ENCODE peak calls at places on chromosomes 1 and 21, in four cellular contexts. U is K562, H is GM12878, F is GM12891. T is an unnamed sample.

GRCh38 chr1:221602866-221603265 is 139.0 kb downstream of the DUSP10 start:
- DNase-seq in U (no peak), H (no peak), F (no peak), T (no peak)

GRCh38 chr1:61083014-61083798 is 845 bp downstream of the NFIA start:
- DNase-seq in H (no peak), U (peak; percentile 48), F (no peak), T (no peak)

GRCh38 chr1:23050201-23050600 is 30.9 kb downstream of the KDM1A start:
- DNase-seq in U (peak; percentile 15), H (no peak), F (no peak), T (no peak)

GRCh38 chr1:117702654-117703053 is 96.8 kb downstream of the TENT5C start:
- DNase-seq in H (no peak), F (no peak), U (no peak), T (no peak)

GRCh38 chr1:74395492-74395891 is 116.9 kb downstream of the LRRC53 start:
- DNase-seq in F (no peak), U (no peak), H (no peak), T (no peak)

GRCh38 chr1:224850446-224850845 is 79.0 kb upstream of the DNAH14 start:
- DNase-seq in F (no peak), H (no peak), U (no peak), T (no peak)

GRCh38 chr1:16351449-16351993 is 759 bp downstream of the FBXO42 start:
- DNase-seq in F (no peak), U (peak; percentile 61), H (no peak), T (no peak)

GRCh38 chr1:173148971-173149370 is 58.2 kb downstream of the TNFSF4 start:
- DNase-seq in F (no peak), H (no peak), U (no peak), T (no peak)

GRCh38 chr1:220877348-220878095 is 1.7 kb upstream of the HLX start:
- DNase-seq in U (no peak), H (no peak), F (no peak), T (peak; percentile 70)

GRCh38 chr1:226980565-226981385 is 40.7 kb downstream of the COQ8A start:
- DNase-seq in U (no peak), F (no peak), H (no peak), T (no peak)

GRCh38 chr1:229027622-229028182 is 243.2 kb upstream of the RAB4A start:
- DNase-seq in H (no peak), U (no peak), F (no peak), T (peak; percentile 96)
- TF ChIP-seq SPI1 in H (no peak), U (no peak), F (no peak), T (peak; percentile 54)

DNA sequence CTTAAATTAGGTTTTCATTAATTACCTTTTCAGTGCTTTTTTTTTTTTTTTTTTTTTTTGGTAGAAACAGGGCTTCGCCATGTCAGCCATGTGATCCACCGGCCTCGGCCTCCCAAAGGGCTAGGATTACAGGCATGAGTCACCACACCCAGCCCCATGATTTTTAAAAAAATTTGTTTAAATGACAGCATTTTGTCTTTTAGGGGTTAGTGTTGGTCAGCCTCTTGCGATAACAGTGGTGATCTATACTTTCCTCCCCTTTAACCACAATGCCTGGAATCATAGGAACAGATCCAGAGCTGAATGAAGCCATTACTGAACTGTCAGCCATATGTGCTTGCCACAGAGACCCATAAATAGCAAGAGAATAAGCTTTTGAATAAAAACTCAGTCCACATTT is 73.9 kb downstream of the CACHD1 start:
- DNase-seq in H (no peak), U (no peak), F (no peak), T (no peak)
- TF ChIP-seq SPI1 in H (no peak), U (no peak), F (no peak), T (no peak)

DNA sequence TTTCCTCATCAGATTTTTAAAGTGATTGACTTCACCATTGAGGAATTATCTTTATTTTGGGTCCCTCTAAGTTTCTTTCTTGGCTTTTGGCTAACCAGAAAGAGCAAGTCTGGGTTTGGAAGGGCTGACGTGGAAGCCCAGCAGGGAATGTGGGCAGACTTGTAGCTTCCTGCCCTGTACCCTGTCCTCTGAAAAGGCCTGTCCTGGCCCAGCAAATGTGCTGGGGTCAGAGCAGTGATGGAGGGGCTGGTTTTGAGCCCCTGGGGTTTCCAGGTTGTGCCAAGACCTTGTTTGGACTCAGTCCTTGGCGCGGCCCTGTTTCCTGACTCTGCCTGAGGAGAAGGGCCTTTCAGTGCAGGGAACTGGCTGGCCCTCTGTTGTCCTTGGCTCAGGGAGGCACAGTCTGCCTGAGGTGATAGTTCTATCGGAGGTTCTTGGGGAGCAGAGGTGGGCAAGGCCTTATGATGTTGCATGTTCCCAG is 72.1 kb downstream of the UCK2 start:
- DNase-seq in U (no peak), H (no peak), F (no peak), T (no peak)
- TF ChIP-seq SPI1 in U (no peak), H (no peak), F (no peak), T (no peak)

GRCh38 chr1:205592443-205593003 is 39.3 kb downstream of the ELK4 start:
- DNase-seq in H (no peak), F (no peak), U (no peak), T (no peak)
- TF ChIP-seq SPI1 in H (no peak), F (no peak), U (no peak), T (no peak)

DNA sequence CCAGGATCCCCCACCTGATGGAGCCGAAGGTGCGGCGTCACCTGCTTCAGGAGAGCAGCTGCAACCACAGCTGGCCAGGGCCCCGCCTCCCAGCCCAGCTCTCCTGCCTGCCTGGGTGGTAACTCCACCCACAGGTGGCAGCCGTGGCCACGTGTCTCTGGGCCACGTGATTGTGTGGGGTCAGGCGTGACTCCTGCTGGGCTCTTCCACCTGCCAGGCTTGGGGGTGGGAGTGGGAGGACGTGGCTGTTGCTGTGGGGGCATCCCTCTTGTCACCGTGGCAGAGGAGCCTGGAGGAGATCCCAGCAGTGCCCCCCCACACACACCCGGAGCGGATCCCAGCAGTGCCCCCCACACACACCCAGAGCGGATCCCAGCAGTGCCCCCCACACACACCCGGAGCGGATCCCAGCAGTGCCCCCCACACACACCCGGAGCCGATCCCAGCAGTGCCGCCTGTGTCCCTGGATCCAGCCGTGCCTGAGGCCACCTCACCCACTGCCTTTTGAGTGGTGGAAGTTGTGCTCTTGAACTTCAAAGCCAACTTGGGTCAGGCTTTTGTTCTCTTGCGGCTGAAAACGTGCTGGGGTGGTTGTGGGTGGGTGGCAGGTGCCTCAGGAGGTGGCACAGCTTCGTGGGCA is 32.2 kb downstream of the POFUT2 start:
- DNase-seq in F (peak; percentile 51), U (peak; percentile 59), H (no peak), T (no peak)
- TF ChIP-seq SPI1 in F (no peak), U (no peak), H (no peak), T (no peak)

DNA sequence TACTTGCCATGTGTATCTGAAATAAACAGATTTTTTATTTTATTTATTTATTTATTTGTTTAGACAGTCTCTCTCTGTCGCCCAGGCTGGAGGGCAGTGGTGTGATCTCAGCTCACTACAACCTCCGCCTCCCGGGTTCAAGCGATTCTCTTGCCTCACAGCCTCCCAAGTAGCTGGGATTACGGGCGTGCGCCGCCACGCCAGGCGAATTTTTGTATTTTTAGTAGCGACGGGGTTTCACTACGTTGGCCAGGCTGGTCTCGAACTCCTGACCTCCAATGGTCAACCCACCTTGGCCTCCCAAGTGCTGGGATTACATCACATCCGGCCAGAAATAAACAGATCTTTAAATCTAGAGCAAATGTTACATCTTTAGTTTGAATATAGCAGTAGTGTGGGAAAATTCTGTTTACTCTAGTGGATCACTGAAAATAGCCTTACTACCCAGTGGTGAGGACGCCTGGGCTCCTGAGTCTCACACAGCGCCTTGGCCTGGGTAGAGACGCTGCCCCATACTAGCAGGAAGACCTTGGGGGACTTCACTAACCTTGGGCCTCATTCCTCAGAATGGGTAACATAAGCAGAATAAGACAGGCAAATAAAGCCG is 709 bp downstream of the GART start:
- DNase-seq in H (peak; percentile 13), F (no peak), U (peak; percentile 75), T (peak; percentile 50)
- TF ChIP-seq SPI1 in H (no peak), F (no peak), U (no peak), T (no peak)

DNA sequence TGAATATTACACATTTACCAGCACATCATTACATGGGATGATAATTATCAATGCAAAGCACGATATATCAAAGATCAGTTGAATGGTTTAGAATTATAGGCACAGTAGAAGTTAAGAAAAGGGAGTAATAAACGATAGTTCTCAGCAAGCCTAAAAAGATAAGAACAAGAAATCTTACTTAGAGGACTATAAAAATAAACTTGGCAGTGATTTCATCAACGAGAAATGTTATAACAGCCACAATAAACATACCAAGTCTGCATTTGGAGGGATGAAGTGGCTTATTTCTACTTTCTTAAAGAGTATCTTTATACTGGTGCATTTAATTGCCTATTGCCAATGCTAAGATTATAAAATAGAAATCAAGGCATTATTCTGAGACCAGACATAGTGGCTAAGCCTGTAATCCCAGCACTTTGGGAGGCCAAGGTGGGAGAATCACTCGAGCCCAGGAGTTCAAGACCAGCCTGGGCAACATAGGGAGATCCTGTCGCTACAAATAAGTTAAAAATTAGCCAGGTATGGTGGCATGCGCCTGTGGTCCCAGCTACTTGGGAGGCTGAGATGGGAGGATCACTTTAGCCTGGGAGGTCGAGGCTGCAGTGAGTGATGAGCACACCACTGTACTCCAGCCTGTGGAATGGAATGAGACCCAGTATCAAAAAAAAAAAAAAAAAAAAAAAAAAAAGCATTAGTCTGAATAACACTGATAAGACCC is 43.5 kb downstream of the WDR64 start:
- DNase-seq in H (no peak), U (no peak), F (no peak), T (no peak)
- TF ChIP-seq SPI1 in H (no peak), U (no peak), F (no peak), T (no peak)

GRCh38 chr1:28295936-28296335 is 32.9 kb upstream of the MED18 start:
- DNase-seq in F (no peak), H (no peak), U (no peak), T (no peak)

GRCh38 chr1:28301368-28302174 is 27.3 kb upstream of the MED18 start:
- DNase-seq in U (peak; percentile 55), F (no peak), H (no peak), T (no peak)

GRCh38 chr1:28298438-28298837 is 30.4 kb upstream of the MED18 start:
- DNase-seq in F (no peak), U (no peak), H (no peak), T (no peak)

GRCh38 chr1:28296401-28297220 is 32.2 kb upstream of the MED18 start:
- DNase-seq in U (peak; percentile 59), F (no peak), H (no peak), T (no peak)

DNA sequence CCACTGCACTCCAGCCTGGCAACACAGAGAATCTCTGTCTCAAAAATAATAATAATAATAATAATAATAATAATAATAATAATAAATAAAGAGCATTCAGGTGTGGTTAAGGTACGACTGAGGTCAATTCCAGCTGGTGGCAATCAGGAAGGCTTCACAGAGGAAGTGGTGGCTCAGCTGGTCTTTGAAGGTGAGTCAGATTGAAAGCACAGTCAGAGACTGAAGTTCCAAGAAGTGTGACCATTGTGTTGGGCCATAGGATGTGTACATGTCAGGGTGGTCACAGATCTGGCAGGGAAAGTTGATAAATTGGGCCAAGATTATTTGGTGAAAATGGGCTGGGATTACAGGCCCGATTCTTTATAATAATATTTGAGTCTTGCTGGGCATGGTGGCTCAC is 31.0 kb upstream of the MED18 start:
- DNase-seq in F (peak; percentile 43), H (peak; percentile 43), U (no peak), T (no peak)
- TF ChIP-seq SPI1 in F (peak; percentile 79), H (peak; percentile 72), U (peak; percentile 20), T (no peak)

GRCh38 chr1:185044981-185045792 is at the start of gene RNF2:
- DNase-seq in H (peak; percentile 13), U (peak; percentile 93), F (peak; percentile 82), T (peak; percentile 57)
- TF ChIP-seq SPI1 in H (no peak), U (no peak), F (no peak), T (peak; percentile 3)

T was measured in HL-60.